ENCODE peak calls at places on chromosomes 16 and 17, in seven cellular contexts. X is prostate gland; E is fibroblast of lung; L is CD8-positive, alpha-beta memory T cell; G is lower lobe of right lung; W is neuronal stem cell; B is ovary. Q is an unnamed sample. For H3K27me3, the result is how much of the 10 kb centered on the place peaks cover.

GRCh38 chr17:10429416-10430045 is 7.8 kb upstream of the MYH8 start:
- DNase-seq in X (no peak), E (peak), L (no peak), G (no peak), W (no peak), B (no peak), Q (no peak)

GRCh38 chr16:21184834-21185233 is 26.4 kb downstream of the LDAF1 start:
- DNase-seq in X (no peak), E (no peak), L (no peak), G (no peak), W (no peak), B (no peak), Q (no peak)

GRCh38 chr17:50559674-50560184 is 786 bp upstream of the CACNA1G start:
- DNase-seq in X (no peak), E (peak), L (no peak), G (peak), W (no peak), B (peak), Q (peak)

GRCh38 chr17:13777003-13777402 is 175.3 kb upstream of the HS3ST3A1 start:
- DNase-seq in X (no peak), E (peak), L (no peak), G (no peak), W (no peak), B (peak), Q (no peak)

GRCh38 chr16:12271006-12271405 is 294.5 kb downstream of the SNX29 start:
- DNase-seq in X (no peak), E (peak), L (no peak), G (no peak), W (peak), B (no peak), Q (no peak)

GRCh38 chr16:67151431-67152097 is 766 bp upstream of the B3GNT9 start:
- DNase-seq in X (no peak), E (no peak), L (no peak), G (no peak), W (no peak), B (peak), Q (no peak)

GRCh38 chr17:72394531-72394930 is 273.7 kb downstream of the SOX9 start:
- DNase-seq in X (peak), E (no peak), L (no peak), G (no peak), W (no peak), B (no peak), Q (no peak)

GRCh38 chr17:47099451-47099986 is 89.6 kb downstream of the CDC27 start:
- DNase-seq in X (no peak), E (no peak), L (no peak), G (no peak), W (no peak), B (no peak), Q (no peak)

GRCh38 chr17:44331249-44331760 is 6.7 kb upstream of the SLC25A39 start:
- DNase-seq in X (peak), E (peak), L (peak), G (no peak), W (peak), B (no peak), Q (peak)

GRCh38 chr17:17711708-17712141 is 30.5 kb downstream of the RAI1 start:
- DNase-seq in X (no peak), E (peak), L (no peak), G (no peak), W (no peak), B (no peak), Q (peak)

GRCh38 chr17:71409712-71410111 is 711.1 kb upstream of the SOX9 start:
- DNase-seq in X (no peak), E (peak), L (no peak), G (no peak), W (no peak), B (no peak), Q (no peak)

GRCh38 chr17:13885953-13886889 is 183.1 kb upstream of the COX10 start:
- DNase-seq in X (no peak), E (peak), L (no peak), G (no peak), W (no peak), B (no peak), Q (no peak)

GRCh38 chr16:56424791-56425438 is 430 bp downstream of the AMFR start:
- DNase-seq in X (peak), E (peak), L (peak), G (peak), W (peak), B (peak), Q (peak)

GRCh38 chr17:2025622-2026309 is 632 bp upstream of the RTN4RL1 start:
- DNase-seq in X (peak), E (peak), L (no peak), G (peak), W (peak), B (peak), Q (peak)

GRCh38 chr17:52823155-52823554 is 664.6 kb upstream of the CA10 start:
- DNase-seq in X (no peak), E (no peak), L (no peak), G (no peak), W (no peak), B (no peak), Q (no peak)

GRCh38 chr17:33651631-33652030 is 358.5 kb upstream of the ASIC2 start:
- DNase-seq in X (no peak), E (peak), L (no peak), G (no peak), W (no peak), B (no peak), Q (no peak)

GRCh38 chr16:77276686-77277085 is 77.5 kb downstream of the SYCE1L start:
- DNase-seq in X (no peak), E (no peak), L (no peak), G (no peak), W (no peak), B (no peak), Q (no peak)

GRCh38 chr16:67082891-67083290 is 26.9 kb upstream of the PHAF1 start:
- DNase-seq in X (no peak), E (peak), L (no peak), G (no peak), W (no peak), B (no peak), Q (no peak)

GRCh38 chr17:78256705-78257559 is 25.5 kb downstream of the TMEM235 start:
- DNase-seq in X (no peak), E (no peak), L (no peak), G (no peak), W (no peak), B (peak), Q (no peak)

GRCh38 chr16:23324727-23325126 is 22.6 kb downstream of the SCNN1B start:
- DNase-seq in X (peak), E (no peak), L (no peak), G (peak), W (no peak), B (no peak), Q (no peak)

GRCh38 chr17:59561042-59561441 is 4.4 kb upstream of the DHX40 start:
- DNase-seq in X (no peak), E (no peak), L (no peak), G (no peak), W (no peak), B (no peak), Q (no peak)

GRCh38 chr16:54414671-54415070 is 128.1 kb upstream of the IRX3 start:
- DNase-seq in X (no peak), E (no peak), L (no peak), G (no peak), W (no peak), B (no peak), Q (no peak)
- H3K27me3 ChIP-seq in X (under half), E (under half), L (under half), G (under half), W (under half), B (under half), Q (under half)

GRCh38 chr17:76834889-76835288 is 33.3 kb upstream of the MGAT5B start:
- DNase-seq in X (no peak), E (no peak), L (no peak), G (no peak), W (no peak), B (no peak), Q (no peak)
- H3K27me3 ChIP-seq in X (under half), E (under half), L (under half), G (under half), W (under half), B (under half), Q (under half)

GRCh38 chr17:21252289-21252874 is 828 bp downstream of the NATD1 start:
- DNase-seq in X (no peak), E (no peak), L (no peak), G (no peak), W (no peak), B (no peak), Q (no peak)

GRCh38 chr17:21250719-21251305 is 2.4 kb downstream of the NATD1 start:
- DNase-seq in X (no peak), E (no peak), L (no peak), G (no peak), W (no peak), B (no peak), Q (no peak)

GRCh38 chr17:21249911-21250703 is 3.1 kb downstream of the NATD1 start:
- DNase-seq in X (no peak), E (no peak), L (no peak), G (no peak), W (no peak), B (no peak), Q (no peak)

GRCh38 chr17:21252875-21253645 is at the start of gene NATD1:
- DNase-seq in X (peak), E (peak), L (peak), G (peak), W (peak), B (peak), Q (peak)

DNA sequence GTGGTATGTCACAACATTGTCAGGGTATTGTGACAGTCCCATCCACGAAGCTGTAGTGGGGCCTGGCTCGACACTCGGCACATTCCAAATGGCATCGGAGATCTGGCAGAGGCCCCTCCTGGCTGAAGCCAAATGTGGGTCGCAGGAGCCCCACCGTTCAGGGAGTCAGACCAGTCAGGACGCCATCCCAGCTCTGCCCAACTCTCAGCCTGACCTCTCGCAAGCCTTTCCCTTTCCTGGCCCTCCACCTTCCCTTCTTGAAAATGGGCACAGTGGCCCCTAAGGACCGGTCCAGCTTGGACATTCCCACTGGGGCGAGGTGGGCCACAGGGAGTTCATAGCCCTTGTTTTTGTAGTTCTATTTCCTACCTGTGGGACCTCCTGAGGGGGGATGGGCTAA is 1.6 kb downstream of the NATD1 start:
- DNase-seq in X (no peak), E (no peak), L (no peak), G (no peak), W (no peak), B (no peak), Q (no peak)
- H3K27me3 ChIP-seq in X (under half), E (under half), L (under half), G (under half), W (under half), B (under half), Q (under half)

DNA sequence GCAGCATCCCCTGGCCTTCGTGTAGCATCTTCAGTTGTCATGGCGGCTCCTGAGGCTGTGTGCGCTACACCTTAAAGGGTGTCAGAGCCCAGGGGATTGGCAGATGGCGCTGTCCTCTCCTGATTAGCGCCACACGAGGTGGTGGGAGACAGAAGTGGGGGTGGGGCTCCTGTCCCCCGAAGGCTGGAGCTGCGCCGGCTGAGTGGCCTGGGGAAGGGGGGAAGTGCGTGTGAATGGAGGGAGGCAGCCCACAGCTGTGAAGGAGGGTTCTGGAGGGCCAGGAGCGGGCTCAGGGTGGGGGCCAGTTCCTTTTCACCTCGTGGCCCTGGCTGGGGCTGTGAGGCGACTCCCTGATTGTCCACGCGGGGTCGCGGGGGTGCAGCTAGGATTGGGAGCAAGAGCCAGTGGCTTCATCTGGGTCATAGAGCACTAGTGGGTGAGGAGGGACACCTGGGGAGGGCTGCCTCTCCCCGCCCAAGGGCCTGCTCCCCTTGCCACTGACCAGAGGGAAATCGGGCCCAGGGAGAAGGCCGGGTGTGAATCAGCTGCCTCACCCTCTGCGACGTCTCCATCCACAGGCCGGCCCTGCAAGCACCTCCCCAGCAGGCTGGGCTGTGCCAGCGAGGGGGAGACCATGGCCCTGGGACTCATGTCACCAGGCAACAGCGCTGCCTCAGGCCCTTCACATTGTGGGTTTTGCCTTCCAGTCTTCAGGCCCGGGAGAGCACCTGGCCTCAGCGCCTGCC is 14.1 kb downstream of the BAHCC1 start:
- DNase-seq in X (no peak), E (no peak), L (no peak), G (no peak), W (no peak), B (no peak), Q (no peak)
- H3K27me3 ChIP-seq in X (under half), E (under half), L (under half), G (under half), W (under half), B (under half), Q (under half)

DNA sequence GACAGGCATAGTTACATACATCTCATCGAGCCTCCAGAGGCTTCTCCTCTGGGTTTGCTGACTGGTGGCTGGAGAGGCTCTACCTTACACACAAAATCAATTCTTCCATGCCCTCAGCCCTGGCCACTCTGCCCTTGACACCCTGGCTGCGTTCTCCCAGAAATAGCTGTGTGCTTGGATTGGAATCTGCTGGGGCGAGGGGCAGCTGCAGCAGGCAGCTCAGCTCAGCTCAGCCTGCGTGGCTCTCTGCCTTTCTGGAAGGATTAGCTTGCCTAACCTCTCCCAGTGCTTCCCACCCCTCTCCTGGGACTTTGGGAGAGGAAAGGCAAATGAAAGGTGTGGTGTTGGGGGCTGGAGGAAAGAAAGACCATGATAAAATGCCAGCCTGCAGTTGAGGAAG is 216.1 kb downstream of the ENGASE start:
- DNase-seq in X (no peak), E (no peak), L (no peak), G (no peak), W (no peak), B (no peak), Q (no peak)
- H3K27me3 ChIP-seq in X (under half), E (under half), L (under half), G (under half), W (under half), B (under half), Q (under half)

DNA sequence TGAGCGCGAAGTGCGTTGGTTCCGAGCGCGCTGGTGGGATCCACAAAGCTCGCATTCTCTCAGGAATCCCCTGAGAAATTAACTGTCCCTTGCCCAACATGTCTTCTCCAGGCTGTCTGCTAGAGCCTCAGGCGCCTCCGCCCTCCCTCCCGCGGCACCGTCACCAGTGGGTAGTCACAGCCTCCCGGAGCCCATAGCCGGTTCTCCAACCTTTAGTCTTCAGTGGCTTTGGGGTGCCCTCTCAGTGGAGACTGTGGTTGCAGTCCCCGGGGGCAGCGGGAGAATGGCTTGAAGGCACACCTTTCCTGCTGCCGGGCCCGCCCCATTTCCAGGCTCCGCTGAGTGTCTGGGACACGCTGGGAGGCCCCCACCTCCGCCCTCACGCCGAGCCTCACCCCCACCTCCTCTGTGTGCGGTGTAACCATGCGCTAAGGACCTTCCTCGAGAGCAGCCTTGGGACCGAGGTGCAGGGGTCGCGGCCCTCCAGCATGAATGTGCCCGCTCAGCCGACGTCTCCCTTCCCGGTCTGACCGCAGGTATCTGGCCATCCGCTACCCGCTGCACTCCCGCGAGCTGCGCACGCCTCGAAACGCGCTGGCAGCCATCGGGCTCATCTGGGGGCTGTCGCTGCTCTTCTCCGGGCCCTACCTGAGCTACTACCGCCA is 1.7 kb downstream of the GALR2 start:
- DNase-seq in X (no peak), E (no peak), L (no peak), G (no peak), W (no peak), B (no peak), Q (peak)
- H3K27me3 ChIP-seq in X (under half), E (half or more), L (under half), G (half or more), W (under half), B (under half), Q (under half)

DNA sequence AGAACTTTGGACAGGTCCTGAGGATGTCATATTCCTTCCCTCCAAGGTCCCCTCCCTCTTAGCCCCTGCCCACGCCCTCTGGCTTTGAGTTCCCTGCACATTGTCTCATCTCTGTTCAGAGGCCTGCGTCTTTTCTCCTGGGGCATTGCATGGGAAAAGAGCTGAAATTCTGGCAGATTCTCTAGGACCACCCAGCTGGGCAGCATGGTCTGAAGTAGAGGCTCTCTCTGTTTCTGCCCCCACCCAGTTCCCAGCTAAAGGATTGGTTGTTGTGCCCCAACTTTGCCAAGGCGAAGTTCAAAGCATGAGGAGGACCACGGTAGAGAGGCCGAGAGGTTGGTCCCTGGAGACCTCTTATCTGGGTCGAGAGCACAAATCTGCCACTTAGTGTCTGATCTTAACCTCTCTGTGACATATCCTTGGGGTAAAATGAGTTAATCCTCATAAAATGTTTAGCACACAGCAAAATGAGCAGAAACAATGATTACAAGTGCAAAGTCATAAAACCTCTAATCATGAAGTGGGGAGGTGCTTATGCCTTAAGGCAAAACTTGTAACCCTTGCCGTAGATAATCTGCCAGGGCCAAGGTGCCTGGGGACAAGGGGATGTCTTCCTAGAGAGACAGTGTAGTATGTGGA is 2.4 kb downstream of the ABAT start:
- DNase-seq in X (no peak), E (no peak), L (no peak), G (no peak), W (no peak), B (no peak), Q (no peak)
- H3K27me3 ChIP-seq in X (under half), E (under half), L (under half), G (under half), W (under half), B (under half), Q (under half)

GRCh38 chr16:1908081-1908633 is 10.1 kb downstream of the HS3ST6 start:
- DNase-seq in X (no peak), E (no peak), L (no peak), G (no peak), W (no peak), B (no peak), Q (no peak)
- H3K27me3 ChIP-seq in X (under half), E (under half), L (under half), G (under half), W (under half), B (under half), Q (under half)

DNA sequence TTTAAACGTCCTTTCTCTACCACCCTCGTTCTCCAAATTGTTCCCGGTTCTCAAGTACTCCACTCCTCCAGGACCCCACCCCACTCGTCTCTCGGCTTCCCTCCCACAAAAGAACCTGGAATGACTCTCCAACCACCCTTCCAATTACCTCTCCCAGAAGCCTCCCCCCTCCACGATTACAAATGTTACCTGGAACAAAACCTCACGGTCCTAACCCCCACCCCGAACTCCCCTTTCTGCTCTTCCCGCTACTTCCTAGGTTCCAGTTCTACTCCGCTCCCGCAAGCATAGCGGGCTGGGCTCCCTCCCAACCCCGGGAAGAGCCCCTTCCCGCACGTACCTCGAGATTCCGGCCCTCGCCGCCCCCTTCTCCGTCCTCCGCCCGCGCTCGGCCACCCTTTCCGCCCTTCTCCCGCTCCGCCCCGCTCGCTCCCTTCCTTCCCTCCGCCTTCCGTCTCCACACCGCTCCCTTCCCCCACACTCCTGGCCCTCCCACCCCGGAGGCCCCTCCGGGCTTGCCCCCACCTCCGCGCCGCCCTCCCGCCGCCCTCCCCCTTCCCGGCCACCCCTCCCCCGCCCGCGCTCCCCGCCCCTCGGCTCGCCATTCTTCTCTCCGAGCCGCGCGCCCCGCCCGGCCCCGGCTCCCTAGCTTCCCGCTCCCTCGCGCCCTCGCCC is 502 bp downstream of the CHTF8 start:
- DNase-seq in X (peak), E (peak), L (peak), G (peak), W (peak), B (peak), Q (no peak)
- H3K27me3 ChIP-seq in X (under half), E (under half), L (under half), G (under half), W (under half), B (under half), Q (under half)